ENCODE peak calls at places on chromosomes 7 and 10, in seven cellular contexts. C, U, P, N, B, X and H are unnamed samples.
A peak's percentile ranks its signal among the peaks of the same experiment; 100 is the strongest.

GRCh38 chr10:29117781-29118180 is 171.1 kb upstream of the LYZL1 start:
- DNase-seq in C (no peak), U (no peak), P (no peak), N (no peak), B (no peak), X (no peak), H (no peak)

GRCh38 chr7:2853147-2853546 is 9.0 kb upstream of the GNA12 start:
- DNase-seq in C (no peak), U (peak; percentile 32), P (no peak), N (no peak), B (no peak), X (peak; percentile 53), H (no peak)

GRCh38 chr10:99661370-99661749 is 2.1 kb downstream of the ENTPD7 start:
- DNase-seq in C (peak; percentile 9), U (peak; percentile 89), P (peak; percentile 89), N (peak; percentile 26), B (no peak), X (peak; percentile 97), H (no peak)

GRCh38 chr10:17872191-17873091 is 63.3 kb downstream of the MRC1 start:
- DNase-seq in C (peak; percentile 5), U (peak; percentile 10), P (peak; percentile 44), N (peak; percentile 9), B (no peak), X (peak; percentile 47), H (no peak)

GRCh38 chr7:23072043-23072442 is 33.5 kb upstream of the KLHL7 start:
- DNase-seq in C (no peak), U (peak; percentile 13), P (peak; percentile 24), N (no peak), B (no peak), X (peak; percentile 59), H (no peak)

GRCh38 chr7:133873631-133874030 is 253.5 kb upstream of the LRGUK start:
- DNase-seq in C (no peak), U (peak; percentile 15), P (no peak), N (no peak), B (no peak), X (no peak), H (no peak)

GRCh38 chr10:58512470-58513188 is at the start of gene BICC1:
- DNase-seq in C (no peak), U (peak; percentile 69), P (peak; percentile 37), N (peak; percentile 76), B (no peak), X (peak; percentile 84), H (no peak)

GRCh38 chr10:133129151-133129853 is 30.7 kb upstream of the KNDC1 start:
- DNase-seq in C (no peak), U (no peak), P (no peak), N (no peak), B (no peak), X (no peak), H (no peak)

GRCh38 chr10:71780722-71781121 is 7.4 kb upstream of the VSIR start:
- DNase-seq in C (no peak), U (no peak), P (no peak), N (no peak), B (no peak), X (no peak), H (no peak)

GRCh38 chr7:113730309-113730955 is 188.4 kb downstream of the PPP1R3A start:
- DNase-seq in C (no peak), U (peak; percentile 87), P (peak; percentile 47), N (no peak), B (no peak), X (peak; percentile 78), H (peak; percentile 2)

GRCh38 chr7:45917658-45918057 is 3.4 kb downstream of the IGFBP3 start:
- DNase-seq in C (peak; percentile 88), U (peak; percentile 66), P (peak; percentile 81), N (peak; percentile 89), B (no peak), X (peak; percentile 90), H (no peak)
- TF ChIP-seq EZH2 in C (no peak), U (no peak), P (no peak), N (no peak), B (no peak), X (no peak), H (peak; percentile 28)

GRCh38 chr7:121334875-121335648 is 6.3 kb downstream of the WNT16 start:
- DNase-seq in C (no peak), U (peak; percentile 43), P (no peak), N (no peak), B (no peak), X (peak; percentile 32), H (no peak)
- TF ChIP-seq EZH2 in C (no peak), U (no peak), P (peak; percentile 17), N (no peak), B (no peak), X (no peak), H (no peak)

DNA sequence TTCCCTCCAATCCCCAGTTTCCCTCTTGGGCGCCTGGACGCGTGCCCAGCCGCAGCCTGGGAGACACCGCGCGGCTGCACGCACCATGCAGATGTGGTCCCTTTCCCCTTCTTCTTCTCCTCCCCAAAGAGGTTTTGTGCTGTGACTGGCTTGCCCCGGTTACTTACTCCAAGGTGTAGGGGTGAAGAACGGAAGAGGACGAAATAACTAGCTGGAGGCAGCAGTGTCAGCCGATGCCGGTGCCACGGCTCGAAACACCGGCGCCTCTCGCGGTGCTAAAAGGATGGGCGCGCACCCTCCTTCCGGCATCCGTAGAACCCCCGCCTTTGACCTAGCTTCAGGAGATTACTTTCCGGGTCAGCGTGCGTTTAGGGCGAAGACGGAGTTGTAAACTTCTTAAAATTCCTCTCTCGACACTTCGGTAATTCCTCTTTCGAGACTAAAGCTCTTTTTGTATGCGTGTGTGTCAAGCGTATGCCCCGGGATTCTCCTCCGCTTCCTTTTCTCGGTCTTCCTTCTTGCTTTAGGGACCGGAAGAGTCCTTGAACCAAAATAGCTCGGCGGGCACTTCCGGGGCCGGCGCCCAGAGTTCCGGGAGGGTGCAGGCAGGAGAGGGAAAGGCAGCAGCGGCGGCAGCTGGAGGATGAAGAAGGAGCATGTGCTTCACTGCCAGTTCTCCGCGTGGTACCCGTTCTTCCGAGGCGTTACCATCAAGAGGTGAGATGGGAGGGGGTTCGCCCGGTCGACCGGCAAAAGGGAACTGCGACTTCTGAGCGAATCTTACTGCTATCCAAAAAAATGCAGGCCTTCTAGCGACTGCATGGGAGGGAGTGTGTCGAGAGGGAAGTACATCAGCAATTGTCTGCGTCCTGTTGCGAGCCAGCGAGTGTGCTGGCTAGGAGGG is at the start of the genes CDC123 and NUDT5:
- DNase-seq in C (peak; percentile 81), U (peak; percentile 90), P (peak; percentile 72), N (peak; percentile 94), B (peak; percentile 56), X (peak; percentile 97), H (no peak)
- TF ChIP-seq EZH2 in C (no peak), U (no peak), P (no peak), N (no peak), B (no peak), X (no peak), H (no peak)

GRCh38 chr10:92242910-92243671 is 47.8 kb downstream of the CPEB3 start:
- DNase-seq in C (peak; percentile 35), U (peak; percentile 71), P (peak; percentile 57), N (peak; percentile 81), B (no peak), X (peak; percentile 11), H (no peak)
- TF ChIP-seq EZH2 in C (no peak), U (no peak), P (no peak), N (no peak), B (no peak), X (no peak), H (no peak)

GRCh38 chr7:31043035-31043434 is 9.1 kb upstream of the ADCYAP1R1 start:
- DNase-seq in C (no peak), U (no peak), P (no peak), N (no peak), B (no peak), X (no peak), H (no peak)
- TF ChIP-seq EZH2 in C (no peak), U (no peak), P (no peak), N (no peak), B (no peak), X (no peak), H (no peak)

DNA sequence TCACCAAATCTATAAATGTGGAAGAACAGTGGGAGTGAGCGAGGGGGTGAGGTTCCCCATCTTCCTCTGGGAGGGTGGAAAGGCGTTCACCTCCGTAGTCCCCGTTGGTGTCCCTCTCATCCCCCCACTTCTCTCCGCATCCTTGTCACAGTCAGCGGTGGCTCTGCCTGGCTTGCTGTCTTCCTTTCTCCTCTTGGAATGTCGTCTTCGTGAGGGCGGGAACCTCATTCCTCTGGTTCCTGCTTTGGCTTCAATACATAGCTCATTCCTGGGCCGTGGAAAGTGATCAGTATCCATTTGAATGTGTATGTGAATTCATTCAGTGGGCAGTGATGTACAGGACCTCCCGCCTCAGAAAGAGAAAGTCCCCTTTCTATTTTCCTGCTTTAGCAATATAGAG is 289.4 kb downstream of the CAMK1D start:
- DNase-seq in C (no peak), U (no peak), P (no peak), N (no peak), B (peak; percentile 23), X (no peak), H (no peak)
- TF ChIP-seq EZH2 in C (no peak), U (no peak), P (no peak), N (no peak), B (no peak), X (no peak), H (no peak)

GRCh38 chr10:117531371-117532002 is 11.1 kb upstream of the EMX2 start:
- DNase-seq in C (no peak), U (no peak), P (no peak), N (no peak), B (no peak), X (no peak), H (no peak)

GRCh38 chr10:117532003-117532385 is 10.6 kb upstream of the EMX2 start:
- DNase-seq in C (no peak), U (no peak), P (no peak), N (no peak), B (no peak), X (no peak), H (no peak)

GRCh38 chr10:117533507-117534281 is 8.9 kb upstream of the EMX2 start:
- DNase-seq in C (no peak), U (no peak), P (no peak), N (no peak), B (no peak), X (peak; percentile 80), H (no peak)

GRCh38 chr10:117530791-117531190 is 11.8 kb upstream of the EMX2 start:
- DNase-seq in C (no peak), U (no peak), P (no peak), N (no peak), B (no peak), X (peak; percentile 67), H (no peak)

DNA sequence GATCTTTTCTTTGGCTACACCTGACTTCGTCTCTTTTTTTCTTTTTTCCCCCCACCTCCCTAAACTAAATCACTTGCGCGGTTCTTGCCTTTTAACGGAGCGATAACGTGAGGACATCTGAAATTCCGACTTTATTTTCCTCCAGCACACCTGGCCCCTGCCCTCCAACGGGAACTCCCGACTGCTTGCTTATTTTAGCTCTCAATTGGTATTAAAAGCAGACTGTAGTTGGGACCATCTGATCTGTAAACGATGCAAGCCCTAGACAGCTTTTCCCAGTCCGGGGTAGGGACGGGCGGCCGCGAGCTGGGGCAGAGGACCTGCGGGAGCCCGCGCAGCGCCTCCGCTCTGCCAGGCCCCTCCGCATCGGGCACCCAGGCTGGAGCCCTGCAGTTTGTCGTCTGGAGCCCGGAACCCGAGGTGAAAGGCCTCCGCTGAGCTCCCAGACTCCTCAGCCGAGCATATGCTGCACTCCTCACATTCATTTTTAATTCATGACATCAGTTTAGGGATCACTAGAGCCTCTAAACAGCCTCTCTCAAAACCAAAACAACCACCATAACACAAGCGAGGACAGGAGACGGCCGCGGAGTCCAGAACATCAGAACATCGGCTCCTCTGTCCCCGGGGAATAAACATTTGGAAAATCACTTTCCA is 10.0 kb upstream of the EMX2 start:
- DNase-seq in C (no peak), U (no peak), P (no peak), N (no peak), B (no peak), X (peak; percentile 61), H (no peak)
- TF ChIP-seq EZH2 in C (no peak), U (no peak), P (no peak), N (peak; percentile 100), B (peak; percentile 99), X (no peak), H (no peak)